ENCODE peak calls at places on chromosomes 7 and 10, in seven cellular contexts. F is stimulated activated CD4-positive, alpha-beta T cell treated with anti-CD3 and anti-CD28 coated beads, Interleukin-12 subunit alpha, Interleukin-12 subunit beta, amount 100 ng/mL, for 48 hours; E is myocyte; T is DMS 273 treated with DMSO at 0.1 percent for 48 hours; A is caudate nucleus; Q is chondrocyte; X is CD8-positive, alpha-beta T cell. M is an unnamed sample.

GRCh38 chr10:66162560-66163143 is 763.2 kb upstream of the LRRTM3 start:
- DNase-seq in F (no peak), E (no peak), T (no peak), A (no peak), Q (no peak), X (no peak), M (no peak)

GRCh38 chr7:159017210-159017609 is 127.5 kb downstream of the VIPR2 start:
- DNase-seq in F (no peak), E (no peak), T (no peak), A (no peak), Q (no peak), X (no peak), M (no peak)

GRCh38 chr7:158494162-158494586 is 93.4 kb downstream of the PTPRN2 start:
- DNase-seq in F (no peak), E (no peak), T (no peak), A (no peak), Q (no peak), X (no peak), M (no peak)

GRCh38 chr10:132550366-132551092 is 12.9 kb downstream of the INPP5A start:
- DNase-seq in F (no peak), E (no peak), T (no peak), A (no peak), Q (peak), X (no peak), M (no peak)

GRCh38 chr7:41696323-41696916 is 6.5 kb downstream of the INHBA start:
- DNase-seq in F (no peak), E (peak), T (no peak), A (peak), Q (no peak), X (no peak), M (peak)

GRCh38 chr7:70728873-70729552 is 402.9 kb upstream of the GALNT17 start:
- DNase-seq in F (no peak), E (no peak), T (no peak), A (no peak), Q (no peak), X (no peak), M (peak)

GRCh38 chr7:115676080-115676479 is 354.5 kb downstream of the TFEC start:
- DNase-seq in F (no peak), E (peak), T (no peak), A (no peak), Q (no peak), X (no peak), M (peak)

GRCh38 chr10:63376560-63377304 is 89.0 kb downstream of the JMJD1C start:
- DNase-seq in F (no peak), E (no peak), T (no peak), A (no peak), Q (no peak), X (no peak), M (no peak)

GRCh38 chr7:134778941-134779740 is at the start of gene CALD1:
- DNase-seq in F (no peak), E (peak), T (no peak), A (peak), Q (peak), X (no peak), M (peak)

GRCh38 chr10:90969947-90970673 is 49.2 kb upstream of the ANKRD1 start:
- DNase-seq in F (no peak), E (peak), T (no peak), A (no peak), Q (no peak), X (no peak), M (no peak)

GRCh38 chr7:1285556-1286301 is 53.1 kb downstream of the UNCX start:
- DNase-seq in F (no peak), E (no peak), T (no peak), A (no peak), Q (peak), X (no peak), M (no peak)

GRCh38 chr7:77209479-77210139 is 10.0 kb upstream of the FGL2 start:
- DNase-seq in F (no peak), E (no peak), T (no peak), A (no peak), Q (no peak), X (no peak), M (peak)

GRCh38 chr10:89563861-89564478 is 28.6 kb upstream of the SLC16A12 start:
- DNase-seq in F (peak), E (peak), T (no peak), A (no peak), Q (no peak), X (peak), M (peak)

GRCh38 chr7:36155811-36156361 is 2.8 kb downstream of the EEPD1 start:
- DNase-seq in F (no peak), E (peak), T (no peak), A (no peak), Q (no peak), X (no peak), M (peak)

GRCh38 chr7:116030626-116031276 is at the start of gene TFEC:
- DNase-seq in F (no peak), E (no peak), T (no peak), A (no peak), Q (no peak), X (no peak), M (no peak)

GRCh38 chr7:158530800-158531609 is 56.6 kb downstream of the PTPRN2 start:
- DNase-seq in F (no peak), E (no peak), T (no peak), A (no peak), Q (no peak), X (no peak), M (no peak)

GRCh38 chr10:122514045-122514840 is 46.3 kb upstream of the DMBT1 start:
- DNase-seq in F (no peak), E (no peak), T (no peak), A (no peak), Q (no peak), X (no peak), M (no peak)

GRCh38 chr7:900331-901040 is 24.1 kb downstream of the GET4 start:
- DNase-seq in F (no peak), E (no peak), T (no peak), A (no peak), Q (no peak), X (no peak), M (no peak)

GRCh38 chr10:92813979-92814378 is 34.3 kb upstream of the EXOC6 start:
- DNase-seq in F (no peak), E (no peak), T (no peak), A (no peak), Q (no peak), X (no peak), M (no peak)

GRCh38 chr10:70672165-70672992 is at the start of gene ADAMTS14:
- DNase-seq in F (no peak), E (peak), T (no peak), A (peak), Q (peak), X (peak), M (peak)

GRCh38 chr10:131901181-131901829 is 497 bp downstream of the PPP2R2D start:
- DNase-seq in F (no peak), E (peak), T (no peak), A (no peak), Q (peak), X (peak), M (peak)

GRCh38 chr7:150368884-150369739 is 490 bp downstream of the REPIN1 start:
- DNase-seq in F (peak), E (peak), T (no peak), A (no peak), Q (no peak), X (peak), M (peak)

GRCh38 chr7:14228341-14228740 is 238.9 kb upstream of the ETV1 start:
- DNase-seq in F (no peak), E (peak), T (no peak), A (no peak), Q (no peak), X (no peak), M (no peak)

GRCh38 chr10:13771992-13772391 is 185.2 kb downstream of the PRPF18 start:
- DNase-seq in F (no peak), E (no peak), T (no peak), A (no peak), Q (no peak), X (no peak), M (no peak)

GRCh38 chr7:135877799-135878198 is 99.4 kb downstream of the MTPN start:
- DNase-seq in F (no peak), E (peak), T (no peak), A (no peak), Q (no peak), X (no peak), M (no peak)

GRCh38 chr10:126171555-126171954 is 216.7 kb downstream of the ADAM12 start:
- DNase-seq in F (no peak), E (peak), T (no peak), A (no peak), Q (no peak), X (no peak), M (no peak)

GRCh38 chr7:159136442-159136841 is 8.2 kb downstream of the VIPR2 start:
- DNase-seq in F (no peak), E (no peak), T (no peak), A (no peak), Q (no peak), X (no peak), M (no peak)

GRCh38 chr10:78712147-78712546 is 356.6 kb upstream of the ZMIZ1 start:
- DNase-seq in F (no peak), E (no peak), T (no peak), A (no peak), Q (no peak), X (no peak), M (peak)

M was measured in GM23338.